ENCODE peak calls at places on chromosome 20, in ten cellular contexts. One of them, this sample, is unnamed.
A peak's percentile ranks its signal among the peaks of the same experiment; 100 is the strongest.

GRCh38 chr20:7980332-7981046 is 39.1 kb downstream of the TMX4 start:
- DNase-seq in Kasumi-1: peak; percentile 61
- DNase-seq in K562: peak; percentile 25
- DNase-seq in WERI-Rb-1: peak; percentile 30
- DNase-seq in hippocampal formation: peak; percentile 54
- DNase-seq in CD4-positive, CD25-positive, alpha-beta regulatory T cell: peak; percentile 56
- DNase-seq in effector CD8-positive, alpha-beta T cell: no peak
- DNase-seq in EL: peak; percentile 39
- DNase-seq in GM04504: peak; percentile 9
- DNase-seq in tibial nerve: no peak
- DNase-seq in this sample: no peak

GRCh38 chr20:61779176-61779965 is 286.3 kb downstream of the TAF4 start:
- DNase-seq in Kasumi-1: no peak
- DNase-seq in K562: no peak
- DNase-seq in WERI-Rb-1: no peak
- DNase-seq in hippocampal formation: no peak
- DNase-seq in CD4-positive, CD25-positive, alpha-beta regulatory T cell: no peak
- DNase-seq in effector CD8-positive, alpha-beta T cell: no peak
- DNase-seq in EL: no peak
- DNase-seq in GM04504: no peak
- DNase-seq in tibial nerve: no peak
- DNase-seq in this sample: no peak

GRCh38 chr20:62822788-62823651 is 6.2 kb downstream of the COL9A3 start:
- DNase-seq in Kasumi-1: peak; percentile 78
- DNase-seq in K562: peak; percentile 80
- DNase-seq in WERI-Rb-1: peak; percentile 92
- DNase-seq in hippocampal formation: no peak
- DNase-seq in CD4-positive, CD25-positive, alpha-beta regulatory T cell: peak; percentile 63
- DNase-seq in effector CD8-positive, alpha-beta T cell: no peak
- DNase-seq in EL: peak; percentile 25
- DNase-seq in GM04504: no peak
- DNase-seq in tibial nerve: no peak
- DNase-seq in this sample: no peak

GRCh38 chr20:41308290-41308691 is 9.2 kb downstream of the ZHX3 start:
- DNase-seq in Kasumi-1: no peak
- DNase-seq in K562: peak; percentile 17
- DNase-seq in WERI-Rb-1: no peak
- DNase-seq in hippocampal formation: no peak
- DNase-seq in CD4-positive, CD25-positive, alpha-beta regulatory T cell: no peak
- DNase-seq in effector CD8-positive, alpha-beta T cell: no peak
- DNase-seq in EL: peak; percentile 63
- DNase-seq in GM04504: no peak
- DNase-seq in tibial nerve: no peak
- DNase-seq in this sample: no peak

GRCh38 chr20:47317127-47317895 is 39.2 kb downstream of the ZMYND8 start:
- DNase-seq in Kasumi-1: peak; percentile 93
- DNase-seq in K562: peak; percentile 76
- DNase-seq in WERI-Rb-1: peak; percentile 40
- DNase-seq in hippocampal formation: peak; percentile 38
- DNase-seq in CD4-positive, CD25-positive, alpha-beta regulatory T cell: peak; percentile 83
- DNase-seq in effector CD8-positive, alpha-beta T cell: no peak
- DNase-seq in EL: peak; percentile 99
- DNase-seq in GM04504: peak; percentile 96
- DNase-seq in tibial nerve: peak; percentile 72
- DNase-seq in this sample: peak; percentile 52

GRCh38 chr20:20463933-20464374 is 96.0 kb downstream of the INSM1 start:
- DNase-seq in Kasumi-1: no peak
- DNase-seq in K562: no peak
- DNase-seq in WERI-Rb-1: no peak
- DNase-seq in hippocampal formation: peak; percentile 84
- DNase-seq in CD4-positive, CD25-positive, alpha-beta regulatory T cell: no peak
- DNase-seq in effector CD8-positive, alpha-beta T cell: no peak
- DNase-seq in EL: no peak
- DNase-seq in GM04504: no peak
- DNase-seq in tibial nerve: no peak
- DNase-seq in this sample: no peak

GRCh38 chr20:18524646-18525045 is 16.9 kb downstream of the SEC23B start:
- DNase-seq in Kasumi-1: no peak
- DNase-seq in K562: no peak
- DNase-seq in WERI-Rb-1: no peak
- DNase-seq in hippocampal formation: no peak
- DNase-seq in CD4-positive, CD25-positive, alpha-beta regulatory T cell: no peak
- DNase-seq in effector CD8-positive, alpha-beta T cell: no peak
- DNase-seq in EL: peak; percentile 88
- DNase-seq in GM04504: peak; percentile 26
- DNase-seq in tibial nerve: no peak
- DNase-seq in this sample: no peak

GRCh38 chr20:37901667-37902503 is 1.0 kb upstream of the VSTM2L start:
- DNase-seq in Kasumi-1: no peak
- DNase-seq in K562: peak; percentile 88
- DNase-seq in WERI-Rb-1: peak; percentile 78
- DNase-seq in hippocampal formation: no peak
- DNase-seq in CD4-positive, CD25-positive, alpha-beta regulatory T cell: peak; percentile 55
- DNase-seq in effector CD8-positive, alpha-beta T cell: no peak
- DNase-seq in EL: peak; percentile 49
- DNase-seq in GM04504: no peak
- DNase-seq in tibial nerve: no peak
- DNase-seq in this sample: no peak

GRCh38 chr20:62159835-62160234 is 16.3 kb downstream of the SS18L1 start:
- DNase-seq in Kasumi-1: no peak
- DNase-seq in K562: no peak
- DNase-seq in WERI-Rb-1: no peak
- DNase-seq in hippocampal formation: no peak
- DNase-seq in CD4-positive, CD25-positive, alpha-beta regulatory T cell: peak; percentile 30
- DNase-seq in effector CD8-positive, alpha-beta T cell: no peak
- DNase-seq in EL: peak; percentile 28
- DNase-seq in GM04504: no peak
- DNase-seq in tibial nerve: no peak
- DNase-seq in this sample: no peak

GRCh38 chr20:5290596-5290995 is 26.2 kb downstream of the PROKR2 start:
- DNase-seq in Kasumi-1: no peak
- DNase-seq in K562: no peak
- DNase-seq in WERI-Rb-1: no peak
- DNase-seq in hippocampal formation: no peak
- DNase-seq in CD4-positive, CD25-positive, alpha-beta regulatory T cell: no peak
- DNase-seq in effector CD8-positive, alpha-beta T cell: no peak
- DNase-seq in EL: no peak
- DNase-seq in GM04504: no peak
- DNase-seq in tibial nerve: no peak
- DNase-seq in this sample: no peak

GRCh38 chr20:34708621-34709043 is 4.5 kb downstream of the TP53INP2 start:
- DNase-seq in Kasumi-1: peak; percentile 56
- DNase-seq in K562: peak; percentile 34
- DNase-seq in WERI-Rb-1: peak; percentile 73
- DNase-seq in hippocampal formation: no peak
- DNase-seq in CD4-positive, CD25-positive, alpha-beta regulatory T cell: peak; percentile 65
- DNase-seq in effector CD8-positive, alpha-beta T cell: peak; percentile 35
- DNase-seq in EL: peak; percentile 57
- DNase-seq in GM04504: no peak
- DNase-seq in tibial nerve: peak; percentile 68
- DNase-seq in this sample: no peak

GRCh38 chr20:8953300-8953699 is 115.6 kb upstream of the PLCB4 start:
- DNase-seq in Kasumi-1: no peak
- DNase-seq in K562: no peak
- DNase-seq in WERI-Rb-1: no peak
- DNase-seq in hippocampal formation: no peak
- DNase-seq in CD4-positive, CD25-positive, alpha-beta regulatory T cell: no peak
- DNase-seq in effector CD8-positive, alpha-beta T cell: no peak
- DNase-seq in EL: no peak
- DNase-seq in GM04504: no peak
- DNase-seq in tibial nerve: no peak
- DNase-seq in this sample: no peak

GRCh38 chr20:53829706-53830521 is 236.3 kb upstream of the ZNF217 start:
- DNase-seq in Kasumi-1: peak; percentile 22
- DNase-seq in K562: no peak
- DNase-seq in WERI-Rb-1: no peak
- DNase-seq in hippocampal formation: no peak
- DNase-seq in CD4-positive, CD25-positive, alpha-beta regulatory T cell: peak; percentile 42
- DNase-seq in effector CD8-positive, alpha-beta T cell: no peak
- DNase-seq in EL: peak; percentile 57
- DNase-seq in GM04504: peak; percentile 67
- DNase-seq in tibial nerve: no peak
- DNase-seq in this sample: no peak